ENCODE peak calls at places on chromosomes 6 and 20, in five cellular contexts. I is endothelial cell of umbilical vein, O is right lobe of liver, D is stomach, N is body of pancreas. X is an unnamed sample. For H3K27me3, the result is how much of the 10 kb centered on the place peaks cover.

GRCh38 chr20:16216227-16217210 is 356.7 kb downstream of the KIF16B start:
- DNase-seq in D (no peak), O (no peak), I (no peak), N (no peak), X (no peak)

GRCh38 chr6:34049395-34050342 is 96.2 kb downstream of the GRM4 start:
- DNase-seq in D (no peak), O (no peak), I (no peak), N (no peak), X (no peak)

GRCh38 chr6:16731503-16732018 is 29.7 kb downstream of the ATXN1 start:
- DNase-seq in I (peak), D (no peak), O (no peak), N (no peak), X (no peak)

GRCh38 chr6:125850361-125850760 is 59.6 kb downstream of the NCOA7 start:
- DNase-seq in I (no peak), N (no peak), D (no peak), O (no peak), X (no peak)

GRCh38 chr6:90468080-90468479 is 118.8 kb downstream of the MAP3K7 start:
- DNase-seq in O (no peak), I (no peak), D (no peak), N (no peak), X (no peak)

GRCh38 chr20:58390659-58391035 is 1.6 kb downstream of the VAPB start:
- DNase-seq in N (no peak), D (no peak), O (no peak), I (no peak), X (no peak)

GRCh38 chr20:42461965-42462593 is 727.6 kb downstream of the PTPRT start:
- DNase-seq in O (no peak), I (no peak), D (no peak), N (no peak), X (no peak)

GRCh38 chr6:6790891-6791290 is 202.4 kb downstream of the LY86 start:
- DNase-seq in O (no peak), D (no peak), I (no peak), N (no peak), X (no peak)

GRCh38 chr20:9993133-9993532 is 41.7 kb upstream of the ANKEF1 start:
- DNase-seq in D (no peak), I (no peak), O (no peak), N (no peak), X (no peak)

GRCh38 chr6:56359201-56359899 is 112.0 kb upstream of the COL21A1 start:
- DNase-seq in N (peak), O (no peak), I (peak), D (peak), X (no peak)

GRCh38 chr6:43496370-43497128 is 13.6 kb downstream of the LRRC73 start:
- DNase-seq in O (no peak), N (no peak), I (peak), D (no peak), X (no peak)

GRCh38 chr6:69936674-69937363 is 70.5 kb downstream of the COL19A1 start:
- DNase-seq in O (no peak), I (no peak), D (no peak), N (no peak), X (no peak)

GRCh38 chr6:101666256-101666655 is 272.7 kb downstream of the GRIK2 start:
- DNase-seq in O (no peak), D (peak), N (no peak), I (no peak), X (no peak)

GRCh38 chr6:77457720-77458349 is 5.5 kb downstream of the HTR1B start:
- DNase-seq in D (peak), O (no peak), I (peak), N (peak), X (peak)

DNA sequence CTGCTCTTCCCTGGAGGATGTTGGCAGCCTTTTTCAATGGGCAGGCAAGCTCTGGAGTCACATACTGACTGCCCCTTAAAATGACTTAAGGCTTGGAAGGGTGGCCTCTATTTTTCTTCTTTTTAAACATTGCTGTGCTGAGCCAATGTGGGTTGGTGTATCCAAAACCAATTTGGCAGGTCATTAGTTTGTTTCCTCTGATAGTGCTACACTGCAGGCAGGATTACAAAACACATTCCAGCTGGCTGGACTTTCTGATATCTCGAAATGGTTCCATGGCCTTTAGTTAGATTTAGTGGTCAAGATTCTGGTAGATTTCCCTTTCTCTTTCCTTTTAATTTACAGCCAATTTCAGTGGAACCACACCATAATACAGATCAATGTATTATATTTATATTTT is 28.1 kb upstream of the BMP2 start:
- DNase-seq in D (no peak), I (no peak), O (no peak), N (peak), X (no peak)
- H3K27me3 ChIP-seq in D (under half), I (under half), O (under half), N (under half), X (under half)

GRCh38 chr6:106059331-106059730 is 26.8 kb upstream of the PRDM1 start:
- DNase-seq in I (no peak), D (no peak), N (no peak), O (no peak), X (no peak)

GRCh38 chr6:106064103-106064502 is 22.0 kb upstream of the PRDM1 start:
- DNase-seq in O (no peak), D (no peak), I (no peak), N (no peak), X (no peak)

GRCh38 chr6:106063448-106063850 is 22.7 kb upstream of the PRDM1 start:
- DNase-seq in N (no peak), D (no peak), I (no peak), O (no peak), X (no peak)

GRCh38 chr6:106056738-106057390 is 29.3 kb upstream of the PRDM1 start:
- DNase-seq in O (no peak), D (peak), N (peak), I (no peak), X (no peak)

GRCh38 chr6:106060167-106060566 is 26.0 kb upstream of the PRDM1 start:
- DNase-seq in N (no peak), I (no peak), D (no peak), O (no peak), X (no peak)
- H3K27me3 ChIP-seq in N (under half), I (under half), D (under half), O (under half), X (under half)

GRCh38 chr6:72619883-72620696 is 1.8 kb upstream of the KCNQ5 start:
- DNase-seq in N (peak), I (peak), O (no peak), D (peak), X (peak)
- H3K27me3 ChIP-seq in N (under half), I (half or more), O (under half), D (under half), X (under half)

GRCh38 chr6:41428402-41428994 is 93.1 kb downstream of the NCR2 start:
- DNase-seq in D (peak), I (peak), N (no peak), O (no peak), X (no peak)

GRCh38 chr6:41428995-41429417 is 93.6 kb downstream of the NCR2 start:
- DNase-seq in O (no peak), N (no peak), D (no peak), I (no peak), X (peak)

GRCh38 chr6:41430875-41431274 is 95.5 kb downstream of the NCR2 start:
- DNase-seq in D (no peak), O (no peak), I (no peak), N (no peak), X (peak)

GRCh38 chr6:41427642-41428401 is 92.4 kb downstream of the NCR2 start:
- DNase-seq in N (peak), O (peak), D (peak), I (no peak), X (peak)

GRCh38 chr6:41429506-41430504 is 94.4 kb downstream of the NCR2 start:
- DNase-seq in D (no peak), N (no peak), O (no peak), I (no peak), X (no peak)
- H3K27me3 ChIP-seq in D (under half), N (under half), O (under half), I (half or more), X (under half)

GRCh38 chr6:7991536-7991935 is 72.7 kb downstream of the BLOC1S5 start:
- DNase-seq in D (no peak), I (no peak), N (no peak), O (no peak), X (no peak)
- H3K27me3 ChIP-seq in D (under half), I (under half), N (under half), O (under half), X (under half)

GRCh38 chr20:33103561-33103960 is 24.1 kb downstream of the BPIFB4 start:
- DNase-seq in D (no peak), N (no peak), I (no peak), O (no peak), X (no peak)

GRCh38 chr20:33108641-33109040 is 29.2 kb downstream of the BPIFB4 start:
- DNase-seq in N (no peak), I (no peak), O (no peak), D (no peak), X (no peak)

GRCh38 chr20:33104336-33104735 is 24.9 kb downstream of the BPIFB4 start:
- DNase-seq in O (no peak), I (no peak), D (no peak), N (no peak), X (no peak)

GRCh38 chr20:33110147-33110825 is 30.8 kb downstream of the BPIFB4 start:
- DNase-seq in N (no peak), D (no peak), O (no peak), I (no peak), X (no peak)

DNA sequence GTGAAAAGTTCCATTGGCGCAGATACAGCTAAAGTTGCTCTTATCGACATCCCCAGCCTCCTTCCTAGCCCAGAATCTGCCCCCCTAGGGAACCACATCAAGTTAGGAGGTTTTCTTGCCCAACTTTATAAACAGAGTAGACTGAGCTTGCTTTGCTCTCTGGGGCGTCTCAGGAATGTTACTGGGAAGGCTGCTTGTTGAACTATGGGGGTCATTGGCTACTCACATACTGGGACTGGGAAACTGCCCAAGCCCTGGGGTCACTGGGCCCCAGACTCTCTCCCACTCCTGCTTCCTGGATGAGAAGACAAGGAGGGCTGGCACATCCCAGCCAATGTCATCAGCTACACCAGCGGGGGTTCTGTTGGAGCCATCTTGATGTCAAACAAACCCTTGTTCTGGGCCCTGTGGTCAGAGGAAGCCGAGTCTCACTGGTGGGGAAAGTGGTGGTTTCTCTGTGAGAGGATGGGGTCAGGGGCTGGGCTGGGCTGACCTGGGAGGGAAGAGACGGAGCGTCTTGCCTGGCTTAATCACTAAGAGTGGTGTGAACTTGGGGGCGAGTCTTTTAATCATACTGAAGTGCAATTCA is 26.0 kb downstream of the BPIFB4 start:
- DNase-seq in O (no peak), I (no peak), N (no peak), D (no peak), X (no peak)
- H3K27me3 ChIP-seq in O (under half), I (under half), N (under half), D (under half), X (under half)

DNA sequence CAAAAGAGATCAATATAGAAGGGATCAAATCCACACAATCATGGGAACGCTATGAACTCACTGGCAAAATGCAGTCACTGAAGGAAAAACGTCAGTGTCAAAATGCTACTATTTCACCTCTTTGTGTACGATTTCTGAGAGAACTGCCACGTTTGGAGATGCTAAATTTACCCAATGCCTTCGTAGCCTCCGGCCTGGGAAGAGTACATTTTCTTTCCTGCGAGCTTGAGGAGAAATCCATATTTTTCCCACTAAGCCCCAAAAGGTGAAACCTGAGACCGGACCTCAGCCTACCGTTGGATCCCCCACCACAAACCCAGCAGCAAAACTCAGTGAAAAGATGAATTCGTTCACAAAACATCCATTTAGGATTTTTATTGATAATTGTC is 131.7 kb downstream of the GPX5 start:
- DNase-seq in I (no peak), N (no peak), D (no peak), O (no peak), X (no peak)
- H3K27me3 ChIP-seq in I (under half), N (under half), D (half or more), O (under half), X (half or more)

DNA sequence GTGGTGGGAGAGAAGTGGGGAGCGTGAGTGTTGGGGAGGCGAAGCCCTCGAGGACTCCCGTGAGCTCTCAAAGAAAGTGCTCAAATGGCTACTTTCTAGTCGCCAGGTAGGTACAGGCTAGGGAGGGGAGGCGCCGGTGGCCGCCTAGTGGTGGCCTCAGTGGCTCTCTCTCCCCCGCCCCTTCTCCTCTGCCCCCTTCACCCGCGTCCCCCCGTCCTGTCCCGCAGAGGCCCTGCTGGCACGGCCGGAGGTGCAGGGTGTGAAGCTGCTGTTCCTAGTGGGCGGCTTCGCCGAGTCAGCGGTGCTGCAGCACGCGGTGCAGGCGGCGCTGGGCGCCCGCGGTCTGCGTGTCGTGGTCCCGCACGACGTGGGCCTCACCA is 16.3 kb downstream of the ADISSP start:
- DNase-seq in I (no peak), O (no peak), N (no peak), D (no peak), X (no peak)
- H3K27me3 ChIP-seq in I (under half), O (under half), N (under half), D (under half), X (under half)

GRCh38 chr20:40683894-40684268 is 5.2 kb downstream of the MAFB start:
- DNase-seq in D (no peak), I (no peak), O (no peak), N (no peak), X (no peak)
- H3K27me3 ChIP-seq in D (half or more), I (under half), O (under half), N (under half), X (under half)